ENCODE peak calls at places on chromosomes 16 and 17, in five cellular contexts. O is H7, Q is KG1, D is T-helper 2 cell, B is NCI-H2081. I is an unnamed sample.

GRCh38 chr16:27403601-27403992 is 1.6 kb downstream of the IL21R start:
- DNase-seq in O (no peak), Q (no peak), D (no peak), B (no peak), I (no peak)

GRCh38 chr17:45248132-45248936 is 13.6 kb downstream of the SPATA32 start:
- DNase-seq in O (peak; percentile 92), Q (no peak), D (peak; percentile 63), B (peak; percentile 70), I (peak; percentile 86)

GRCh38 chr16:77885596-77886295 is 97.4 kb downstream of the VAT1L start:
- DNase-seq in O (no peak), Q (no peak), D (no peak), B (no peak), I (no peak)

GRCh38 chr17:77316191-77316641 is 175.4 kb downstream of the SEC14L1 start:
- DNase-seq in O (peak; percentile 92), Q (no peak), D (no peak), B (no peak), I (peak; percentile 76)

GRCh38 chr17:62392908-62393307 is 12.6 kb downstream of the EFCAB3 start:
- DNase-seq in O (no peak), Q (no peak), D (no peak), B (no peak), I (no peak)

GRCh38 chr17:26809033-26809432 is 484.9 kb upstream of the WSB1 start:
- DNase-seq in O (no peak), Q (no peak), D (no peak), B (no peak), I (no peak)

GRCh38 chr16:59605706-59606105 is 871.6 kb upstream of the GOT2 start:
- DNase-seq in O (no peak), Q (no peak), D (no peak), B (no peak), I (no peak)

GRCh38 chr17:76567634-76568432 is 17.8 kb downstream of the ST6GALNAC2 start:
- DNase-seq in O (peak; percentile 57), Q (peak; percentile 34), D (no peak), B (no peak), I (no peak)

I was measured in iPS-NIHi11.